ENCODE peak calls at places on chromosomes 11 and 22, in seven cellular contexts. G is GM10248, V is astrocyte of the spinal cord, Z is endothelial cell, Q is PC-9, U is fibroblast of the aortic adventitia, Y is AG04450. C is an unnamed sample.

GRCh38 chr22:19875531-19876313 is 21.0 kb upstream of the GNB1L start:
- DNase-seq in G (no peak), V (peak; percentile 13), Z (no peak), Q (no peak), U (peak; percentile 65), Y (no peak), C (no peak)

GRCh38 chr11:63610604-63611394 is 3.4 kb downstream of the PLAAT3 start:
- DNase-seq in G (no peak), V (peak; percentile 84), Z (no peak), Q (peak; percentile 53), U (no peak), Y (no peak), C (peak; percentile 59)

GRCh38 chr11:60767388-60767811 is 10.7 kb downstream of the MS4A15 start:
- DNase-seq in G (no peak), V (no peak), Z (peak; percentile 34), Q (no peak), U (no peak), Y (no peak), C (no peak)

GRCh38 chr22:50208939-50209892 is 8.4 kb downstream of the SELENOO start:
- DNase-seq in G (no peak), V (no peak), Z (no peak), Q (no peak), U (no peak), Y (no peak), C (no peak)

GRCh38 chr11:78886616-78887015 is 312.0 kb upstream of the NARS2 start:
- DNase-seq in G (no peak), V (no peak), Z (no peak), Q (no peak), U (peak; percentile 76), Y (peak; percentile 8), C (no peak)

GRCh38 chr22:37775785-37776638 is 31.7 kb upstream of the GCAT start:
- DNase-seq in G (no peak), V (peak; percentile 73), Z (no peak), Q (no peak), U (peak; percentile 67), Y (peak; percentile 90), C (no peak)

GRCh38 chr11:110463153-110463552 is 33.4 kb downstream of the FDX1 start:
- DNase-seq in G (no peak), V (peak; percentile 57), Z (peak; percentile 64), Q (peak; percentile 12), U (peak; percentile 72), Y (peak; percentile 24), C (peak; percentile 21)

GRCh38 chr22:44182591-44183588 is 2.2 kb downstream of the PARVG start:
- DNase-seq in G (peak; percentile 48), V (no peak), Z (no peak), Q (no peak), U (no peak), Y (no peak), C (no peak)

GRCh38 chr11:27976262-27976661 is 131.7 kb downstream of the KIF18A start:
- DNase-seq in G (no peak), V (no peak), Z (no peak), Q (no peak), U (peak; percentile 75), Y (no peak), C (no peak)

GRCh38 chr11:44943696-44944095 is 7.0 kb downstream of the TP53I11 start:
- DNase-seq in G (no peak), V (no peak), Z (no peak), Q (no peak), U (no peak), Y (no peak), C (no peak)

GRCh38 chr22:33806191-33806590 is 114.1 kb downstream of the LARGE1 start:
- DNase-seq in G (peak; percentile 19), V (no peak), Z (no peak), Q (no peak), U (no peak), Y (no peak), C (no peak)

GRCh38 chr11:107477820-107478219 is 20.2 kb upstream of the CWF19L2 start:
- DNase-seq in G (no peak), V (no peak), Z (no peak), Q (no peak), U (no peak), Y (no peak), C (no peak)

GRCh38 chr11:107478922-107479321 is 21.3 kb upstream of the CWF19L2 start:
- DNase-seq in G (no peak), V (no peak), Z (no peak), Q (no peak), U (no peak), Y (peak; percentile 11), C (no peak)

GRCh38 chr11:107482234-107482633 is 24.6 kb upstream of the CWF19L2 start:
- DNase-seq in G (no peak), V (no peak), Z (no peak), Q (no peak), U (no peak), Y (no peak), C (no peak)
- TF ChIP-seq CTCF in G (no peak), V (no peak), Z (no peak), Q (no peak), U (no peak), Y (no peak), C (no peak)

GRCh38 chr11:13297917-13298356 is 20.3 kb downstream of the BMAL1 start:
- DNase-seq in G (no peak), V (no peak), Z (no peak), Q (no peak), U (no peak), Y (no peak), C (no peak)
- TF ChIP-seq CTCF in G (no peak), V (no peak), Z (no peak), Q (no peak), U (no peak), Y (no peak), C (no peak)

DNA sequence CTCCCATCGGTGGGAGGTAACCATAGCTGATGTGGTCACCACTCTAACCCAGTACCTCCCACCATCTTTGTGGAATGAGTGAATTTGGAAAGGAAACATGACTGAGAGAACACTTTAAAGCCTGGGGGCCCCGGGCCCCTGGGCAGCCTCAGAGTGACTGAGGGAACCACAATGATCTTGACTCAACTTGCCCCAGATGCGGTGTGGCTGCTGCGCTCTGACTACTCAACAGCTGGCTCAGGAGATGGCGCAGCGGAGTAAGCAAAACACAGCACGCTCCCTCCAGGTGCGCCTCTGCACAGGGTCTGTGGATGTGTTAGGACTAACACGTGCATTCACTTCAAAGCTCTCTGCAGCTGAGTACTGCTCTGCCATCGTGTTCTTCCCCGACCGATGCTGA is 6.0 kb downstream of the RNF215 start:
- DNase-seq in G (no peak), V (no peak), Z (no peak), Q (no peak), U (no peak), Y (no peak), C (no peak)
- TF ChIP-seq CTCF in G (no peak), V (no peak), Z (no peak), Q (no peak), U (no peak), Y (no peak), C (no peak)

DNA sequence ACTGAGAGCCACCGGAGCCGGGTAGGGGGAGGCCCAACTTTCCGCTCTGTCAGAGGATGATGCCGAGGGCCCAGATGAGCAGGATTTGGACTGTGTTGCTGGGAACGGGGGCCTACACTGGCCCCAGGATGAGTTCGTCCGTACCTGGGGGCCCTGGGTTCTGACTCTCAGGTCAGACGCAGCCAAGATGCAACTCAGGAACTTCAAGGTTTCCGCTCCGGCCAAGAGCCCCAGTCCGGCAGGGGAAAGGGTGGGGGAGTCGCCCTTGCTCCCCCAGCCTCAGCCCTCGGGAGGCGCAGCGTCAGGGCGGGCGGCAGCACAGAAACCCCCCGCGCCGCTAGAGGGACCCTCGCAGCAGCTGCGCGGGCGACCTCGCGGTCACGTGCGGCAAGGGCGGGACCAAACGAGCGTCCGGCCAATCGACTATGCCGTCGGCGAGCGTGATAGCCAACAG is 241 bp upstream of the ARL2 start:
- DNase-seq in G (peak; percentile 96), V (peak; percentile 90), Z (peak; percentile 93), Q (no peak), U (peak; percentile 87), Y (peak; percentile 70), C (peak; percentile 92)
- TF ChIP-seq CTCF in G (peak; percentile 76), V (no peak), Z (peak; percentile 91), Q (peak; percentile 75), U (peak; percentile 40), Y (no peak), C (peak; percentile 72)

GRCh38 chr22:36422287-36423014 is 34.7 kb upstream of the MYH9 start:
- DNase-seq in G (no peak), V (no peak), Z (no peak), Q (no peak), U (no peak), Y (no peak), C (no peak)

GRCh38 chr22:36423461-36424404 is 36.0 kb upstream of the MYH9 start:
- DNase-seq in G (no peak), V (no peak), Z (no peak), Q (no peak), U (no peak), Y (peak; percentile 60), C (no peak)

GRCh38 chr22:36417281-36417686 is 29.5 kb upstream of the MYH9 start:
- DNase-seq in G (no peak), V (peak; percentile 50), Z (no peak), Q (peak; percentile 68), U (no peak), Y (no peak), C (peak; percentile 28)

GRCh38 chr22:36419177-36419911 is 31.6 kb upstream of the MYH9 start:
- DNase-seq in G (no peak), V (peak; percentile 46), Z (no peak), Q (peak; percentile 44), U (peak; percentile 62), Y (peak; percentile 91), C (no peak)

GRCh38 chr22:36419912-36420882 is 32.4 kb upstream of the MYH9 start:
- DNase-seq in G (no peak), V (no peak), Z (no peak), Q (no peak), U (no peak), Y (no peak), C (no peak)
- TF ChIP-seq CTCF in G (no peak), V (no peak), Z (no peak), Q (no peak), U (no peak), Y (no peak), C (no peak)

DNA sequence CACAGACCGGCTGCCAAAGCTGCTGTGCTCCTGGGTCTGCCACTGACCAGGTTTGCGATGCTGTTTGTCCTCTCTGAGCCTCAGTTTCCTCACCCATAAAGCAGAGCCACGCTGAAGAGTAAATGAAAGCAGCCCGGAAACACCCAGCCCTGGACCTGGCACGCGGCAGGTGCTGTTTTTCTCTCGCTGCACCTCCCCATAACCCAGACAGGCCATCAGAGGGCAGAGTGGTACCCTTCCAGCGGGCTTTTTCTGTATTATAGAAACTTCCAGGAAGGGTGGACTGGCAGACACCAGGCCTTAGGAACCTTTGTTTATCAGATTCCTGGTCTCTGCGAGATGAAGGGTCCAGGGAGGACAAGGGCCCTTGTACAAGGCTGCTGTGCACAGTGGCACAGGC is 17.9 kb upstream of the FGF19 start:
- DNase-seq in G (no peak), V (no peak), Z (no peak), Q (peak; percentile 45), U (no peak), Y (no peak), C (peak; percentile 48)
- TF ChIP-seq CTCF in G (no peak), V (peak; percentile 16), Z (no peak), Q (peak; percentile 67), U (peak; percentile 9), Y (peak; percentile 40), C (no peak)

C was measured in Calu3.